ENCODE peak calls at places on chromosomes 2 and 18, in five cellular contexts. P is neuronal stem cell, F is mesendoderm, D is H1, Z is mesenchymal stem cell. R is an unnamed sample.

GRCh38 chr2:46964835-46965560 is 49.4 kb upstream of the MCFD2 start:
- DNase-seq in Z (no peak), P (no peak), F (no peak), D (no peak), R (no peak)

GRCh38 chr2:232103140-232103737 is 141.7 kb downstream of the DIS3L2 start:
- DNase-seq in Z (no peak), P (no peak), D (no peak), F (no peak), R (no peak)

GRCh38 chr2:217838409-217838831 is 164.4 kb downstream of the TNS1 start:
- DNase-seq in F (no peak), P (no peak), D (no peak), Z (no peak), R (no peak)

GRCh38 chr18:22683786-22684185 is 249.3 kb upstream of the RBBP8 start:
- DNase-seq in Z (no peak), F (no peak), P (no peak), D (no peak), R (no peak)

GRCh38 chr2:128492966-128493811 is 174.5 kb upstream of the HS6ST1 start:
- DNase-seq in P (no peak), F (no peak), Z (no peak), D (peak; percentile 54), R (no peak)

GRCh38 chr2:192283450-192283849 is 88.7 kb upstream of the TMEFF2 start:
- DNase-seq in P (no peak), F (no peak), Z (no peak), D (no peak), R (no peak)

GRCh38 chr2:12032975-12033374 is 286.5 kb downstream of the LPIN1 start:
- DNase-seq in D (no peak), F (peak; percentile 28), Z (peak; percentile 26), P (no peak), R (peak; percentile 37)

GRCh38 chr2:6392966-6393365 is 472.7 kb downstream of the CMPK2 start:
- DNase-seq in F (no peak), D (no peak), Z (no peak), P (no peak), R (no peak)

GRCh38 chr2:120865656-120866055 is 130.0 kb downstream of the GLI2 start:
- DNase-seq in P (no peak), Z (no peak), D (no peak), F (no peak), R (no peak)

GRCh38 chr2:71878626-71879508 is 268.8 kb downstream of the CYP26B1 start:
- DNase-seq in P (no peak), F (no peak), Z (no peak), D (no peak), R (no peak)

GRCh38 chr2:240775911-240776310 is 44.1 kb downstream of the KIF1A start:
- DNase-seq in Z (no peak), F (no peak), P (no peak), D (no peak), R (no peak)

GRCh38 chr18:63264871-63265270 is 54.7 kb downstream of the BCL2 start:
- DNase-seq in D (no peak), Z (no peak), F (no peak), P (no peak), R (no peak)

GRCh38 chr2:37856101-37856751 is 68.9 kb upstream of the RMDN2 start:
- DNase-seq in P (no peak), Z (no peak), F (no peak), D (no peak), R (no peak)

GRCh38 chr2:85682378-85682777 is 11.8 kb upstream of the GNLY start:
- DNase-seq in F (no peak), P (no peak), Z (no peak), D (no peak), R (peak; percentile 27)

GRCh38 chr2:44130441-44130840 is 38.2 kb upstream of the PPM1B start:
- DNase-seq in D (no peak), P (no peak), F (no peak), Z (peak; percentile 54), R (peak; percentile 73)

GRCh38 chr2:36635194-36635593 is 37.2 kb upstream of the FEZ2 start:
- DNase-seq in P (no peak), D (no peak), F (no peak), Z (no peak), R (no peak)

GRCh38 chr2:105749583-105750399 is 5.1 kb downstream of the NCK2 start:
- DNase-seq in D (no peak), Z (peak; percentile 86), F (no peak), P (no peak), R (peak; percentile 50)

GRCh38 chr2:181850914-181851560 is 40.5 kb upstream of the ITPRID2 start:
- DNase-seq in D (no peak), F (no peak), P (no peak), Z (no peak), R (no peak)

GRCh38 chr18:27674411-27674810 is 489.3 kb upstream of the CHST9 start:
- DNase-seq in F (no peak), P (no peak), D (no peak), Z (peak; percentile 28), R (no peak)

GRCh38 chr18:5630057-5630765 is 86.4 kb upstream of the EPB41L3 start:
- DNase-seq in P (peak; percentile 77), D (peak; percentile 87), Z (no peak), F (peak; percentile 88), R (peak; percentile 41)

GRCh38 chr2:105291981-105292380 is 37.6 kb downstream of the TGFBRAP1 start:
- DNase-seq in Z (no peak), P (no peak), D (no peak), F (no peak), R (peak; percentile 10)

GRCh38 chr2:179186126-179186525 is 78.5 kb downstream of the SESTD1 start:
- DNase-seq in Z (peak; percentile 67), D (no peak), P (no peak), F (no peak), R (peak; percentile 61)

GRCh38 chr2:170928036-170928823 is 823 bp upstream of the GORASP2 start:
- DNase-seq in P (no peak), F (peak; percentile 66), Z (no peak), D (no peak), R (peak; percentile 31)

GRCh38 chr2:86238354-86238753 is 39.1 kb downstream of the MRPL35 start:
- DNase-seq in P (no peak), Z (no peak), F (no peak), D (no peak), R (no peak)

GRCh38 chr2:29977284-29977683 is 55.9 kb upstream of the ALK start:
- DNase-seq in Z (no peak), P (no peak), F (no peak), D (no peak), R (no peak)

GRCh38 chr2:219737270-219737691 is 109.9 kb downstream of the SLC4A3 start:
- DNase-seq in D (no peak), F (peak; percentile 52), Z (peak; percentile 28), P (no peak), R (peak; percentile 43)

GRCh38 chr2:49753344-49753930 is 599.1 kb upstream of the FSHR start:
- DNase-seq in Z (peak; percentile 40), F (peak; percentile 95), P (no peak), D (no peak), R (no peak)

GRCh38 chr2:115939902-115940301 is 1497.5 kb downstream of the DPP10 start:
- DNase-seq in D (no peak), Z (peak; percentile 21), P (no peak), F (no peak), R (no peak)

GRCh38 chr2:143313861-143314260 is 184.6 kb downstream of the ARHGAP15 start:
- DNase-seq in Z (no peak), F (no peak), D (no peak), P (no peak), R (no peak)

GRCh38 chr2:67165141-67165990 is 231.8 kb upstream of the ETAA1 start:
- DNase-seq in F (no peak), P (no peak), Z (peak; percentile 34), D (no peak), R (no peak)

GRCh38 chr2:10575566-10576300 is 114.0 kb downstream of the NOL10 start:
- DNase-seq in Z (peak; percentile 67), P (no peak), F (no peak), D (no peak), R (peak; percentile 95)

GRCh38 chr2:149984311-149984710 is 396.7 kb upstream of the MMADHC start:
- DNase-seq in F (no peak), P (no peak), D (no peak), Z (no peak), R (no peak)
- H3K18ac ChIP-seq in F (no peak overlapping the region), P (no peak overlapping the region), D (no peak overlapping the region), Z (no peak overlapping the region), R (no peak overlapping the region)

GRCh38 chr2:233165895-233166661 is 85.4 kb upstream of the ATG16L1 start:
- DNase-seq in F (no peak), P (no peak), Z (no peak), D (no peak), R (no peak)
- H3K4me3 ChIP-seq in F (no peak overlapping the region), P (no peak overlapping the region), Z (no peak overlapping the region), D (no peak overlapping the region), R (no peak overlapping the region)

GRCh38 chr2:48347712-48348111 is 182.2 kb upstream of the STON1 start:
- DNase-seq in Z (peak; percentile 59), P (no peak), F (peak; percentile 37), D (no peak), R (no peak)
- H3K18ac ChIP-seq in Z (no peak overlapping the region), P (no peak overlapping the region), F (no peak overlapping the region), D (no peak overlapping the region), R (no peak overlapping the region)

DNA sequence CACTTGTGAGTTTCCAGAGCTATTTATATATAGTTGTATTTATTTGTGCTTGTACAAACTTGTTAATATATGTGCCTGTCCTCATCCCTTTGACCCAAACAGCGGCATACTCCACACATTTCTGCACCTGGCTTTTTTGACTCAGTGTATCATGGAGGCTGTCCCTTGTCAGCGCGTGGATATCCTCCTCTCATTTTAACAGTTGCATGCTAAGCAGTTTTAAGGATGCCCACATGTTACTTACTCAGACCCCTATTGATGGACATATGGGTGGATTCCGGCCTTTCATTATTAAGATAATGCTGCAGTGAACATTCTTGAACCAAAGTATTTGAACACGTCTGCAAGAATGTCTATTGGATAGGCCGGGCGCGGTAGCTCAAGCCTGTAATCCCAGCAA is 655 bp upstream of the MREG start:
- DNase-seq in Z (no peak), P (no peak), F (no peak), D (no peak), R (no peak)
- H3K4me3 ChIP-seq in Z (no peak overlapping the region), P (no peak overlapping the region), F (no peak overlapping the region), D (no peak overlapping the region), R (no peak overlapping the region)